ENCODE peak calls at places on chromosomes 13 and 19, in seven cellular contexts. E is AG09309, N is astrocyte of the spinal cord, K is AG09319, L is AG04450, J is RWPE1, Y is colonic mucosa. A is an unnamed sample.

GRCh38 chr13:73304442-73304841 is 245.6 kb downstream of the KLF5 start:
- DNase-seq in L (no peak), K (no peak), E (no peak), Y (no peak), J (no peak), N (no peak), A (no peak)

GRCh38 chr19:39308531-39309304 is 11.9 kb downstream of the LRFN1 start:
- DNase-seq in E (no peak), J (no peak), K (no peak), N (no peak), L (no peak), Y (peak), A (no peak)

GRCh38 chr13:99895428-99895998 is 76.1 kb downstream of the ZIC5 start:
- DNase-seq in N (peak), J (no peak), E (no peak), L (no peak), K (no peak), Y (peak), A (no peak)

GRCh38 chr19:16417660-16418596 is 53.8 kb downstream of the EPS15L1 start:
- DNase-seq in L (no peak), K (no peak), J (peak), E (no peak), Y (peak), N (peak), A (peak)

GRCh38 chr19:7099597-7099921 is 30.1 kb downstream of the ZNF557 start:
- DNase-seq in L (no peak), E (no peak), N (no peak), J (no peak), Y (no peak), K (no peak), A (no peak)

GRCh38 chr19:18961767-18962423 is 20.9 kb upstream of the HOMER3 start:
- DNase-seq in K (no peak), E (no peak), J (no peak), Y (no peak), L (no peak), N (no peak), A (no peak)

GRCh38 chr13:23578411-23579071 is 8.3 kb downstream of the TNFRSF19 start:
- DNase-seq in E (no peak), N (peak), K (peak), J (peak), Y (peak), L (peak), A (peak)

GRCh38 chr19:38308006-38308766 is 4.1 kb downstream of the C19orf33 start:
- DNase-seq in N (no peak), Y (no peak), L (no peak), J (no peak), E (no peak), K (no peak), A (no peak)

GRCh38 chr13:40895715-40896184 is 106.3 kb downstream of the SLC25A15 start:
- DNase-seq in Y (peak), J (no peak), E (no peak), L (no peak), K (no peak), N (no peak), A (no peak)
- TF ChIP-seq CTCF in Y (no peak), J (no peak), E (no peak), L (no peak), K (no peak), N (no peak), A (no peak)

DNA sequence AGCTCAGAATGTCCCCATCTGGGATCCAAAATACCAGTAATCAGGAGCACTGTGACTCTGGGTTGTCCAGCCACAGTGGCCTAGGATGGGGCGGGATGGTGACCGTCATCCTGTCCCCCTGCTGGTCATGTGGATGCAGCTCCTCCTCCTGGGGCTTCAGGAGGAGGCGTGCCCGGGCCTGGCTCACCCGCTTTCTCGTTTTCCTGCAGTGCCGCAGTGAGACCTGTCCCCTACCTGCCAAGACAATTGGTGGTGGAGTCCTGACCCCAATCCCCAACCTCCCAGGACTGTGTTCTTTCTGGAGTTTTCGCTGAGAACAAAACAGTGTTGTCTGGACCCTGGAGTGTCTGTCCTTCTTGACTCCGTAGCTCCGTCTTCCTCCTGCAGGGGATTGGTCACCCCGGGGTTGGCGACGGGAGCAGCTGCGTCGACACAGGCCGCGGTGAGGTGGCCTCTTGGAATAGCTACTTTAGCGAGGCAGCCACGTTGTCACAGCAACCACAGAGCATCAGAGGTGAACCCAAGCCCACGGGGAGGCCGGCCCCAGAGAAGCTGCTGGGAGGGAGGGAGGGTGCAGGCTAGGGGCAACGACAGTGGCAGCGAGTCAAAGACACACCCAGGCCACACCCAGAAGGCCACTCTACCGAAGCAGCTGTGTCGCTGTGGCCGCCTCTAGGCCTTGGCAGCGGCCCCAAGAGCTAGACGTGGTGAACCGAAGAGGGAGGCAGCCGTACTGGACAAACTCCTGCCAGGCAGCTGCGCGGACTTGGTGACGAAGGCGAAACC is 10.1 kb upstream of the EMC10 start:
- DNase-seq in J (no peak), N (no peak), L (no peak), K (no peak), E (no peak), Y (peak), A (no peak)
- TF ChIP-seq CTCF in J (no peak), N (peak), L (peak), K (peak), E (no peak), Y (no peak), A (no peak)

GRCh38 chr19:17938092-17938845 is 5.5 kb downstream of the CCDC124 start:
- DNase-seq in J (peak), K (peak), L (peak), E (peak), N (peak), Y (peak), A (peak)
- TF ChIP-seq CTCF in J (peak), K (peak), L (peak), E (peak), N (peak), Y (peak), A (peak)

GRCh38 chr19:2290441-2291184 is 8.6 kb upstream of the PEAK3 start:
- DNase-seq in L (no peak), N (no peak), K (no peak), J (no peak), Y (peak), E (no peak), A (no peak)

GRCh38 chr19:2289714-2290435 is 7.9 kb upstream of the PEAK3 start:
- DNase-seq in J (no peak), N (no peak), K (no peak), L (no peak), E (no peak), Y (peak), A (peak)

GRCh38 chr19:2288010-2288742 is 6.2 kb upstream of the PEAK3 start:
- DNase-seq in L (no peak), J (no peak), N (no peak), E (no peak), Y (no peak), K (no peak), A (no peak)

GRCh38 chr19:2288743-2289713 is 7.1 kb upstream of the PEAK3 start:
- DNase-seq in K (no peak), E (no peak), N (no peak), Y (no peak), L (no peak), J (no peak), A (no peak)

GRCh38 chr19:2291185-2291751 is 9.3 kb upstream of the PEAK3 start:
- DNase-seq in N (no peak), L (no peak), J (no peak), K (no peak), E (no peak), Y (no peak), A (no peak)
- TF ChIP-seq CTCF in N (no peak), L (no peak), J (no peak), K (no peak), E (no peak), Y (no peak), A (no peak)

DNA sequence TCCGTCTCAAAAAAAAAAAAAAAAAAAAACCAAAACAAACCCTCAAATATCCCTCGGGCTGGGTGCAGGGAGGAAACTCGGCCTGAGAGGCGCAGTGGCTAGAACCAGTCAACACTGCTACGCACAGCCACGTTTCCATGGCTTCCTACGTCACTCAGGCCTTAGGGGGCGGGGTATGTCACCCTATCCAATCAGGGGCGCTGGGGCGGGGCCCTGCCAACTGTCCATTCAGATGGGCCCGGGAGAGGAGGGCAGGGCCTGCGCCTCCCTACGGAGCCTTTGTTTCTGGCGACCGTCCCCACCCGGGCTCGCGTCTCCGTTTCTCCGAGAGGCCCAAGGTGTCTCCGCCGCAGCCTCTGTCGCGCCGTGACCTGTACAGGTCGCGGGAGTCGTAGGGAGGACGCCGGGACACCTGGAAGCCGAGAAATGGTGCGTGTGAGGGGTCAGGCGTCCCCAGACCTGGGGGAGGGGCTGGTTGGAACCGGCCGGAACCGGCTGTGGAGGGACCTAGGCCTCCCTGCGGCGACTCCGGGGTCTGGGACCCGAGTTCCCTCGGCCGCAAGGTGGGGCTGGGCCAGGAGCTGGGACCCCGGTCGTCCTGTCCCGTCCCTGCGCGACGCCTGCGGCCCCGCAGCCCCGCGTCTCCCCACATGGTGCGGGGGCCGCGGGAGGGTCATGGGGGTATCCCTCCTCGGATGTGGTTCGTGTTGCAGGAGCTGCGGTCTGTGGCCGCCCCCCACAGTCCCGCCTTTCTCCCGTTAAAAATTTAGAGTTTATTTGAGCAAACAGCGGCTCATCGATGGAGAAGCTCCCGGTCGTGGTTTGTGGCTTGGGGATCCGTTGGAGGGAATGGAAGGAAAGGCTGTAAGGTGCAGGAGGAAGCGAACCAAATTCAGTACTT is at the start of gene ZNF627:
- DNase-seq in N (peak), L (peak), J (peak), E (peak), K (peak), Y (peak), A (peak)
- TF ChIP-seq CTCF in N (peak), L (peak), J (no peak), E (peak), K (no peak), Y (no peak), A (no peak)

GRCh38 chr19:45931055-45931454 is 16.5 kb upstream of the NANOS2 start:
- DNase-seq in L (no peak), K (no peak), N (no peak), J (no peak), E (no peak), Y (no peak), A (no peak)
- TF ChIP-seq CTCF in L (no peak), K (no peak), N (no peak), J (no peak), E (no peak), Y (no peak), A (no peak)

GRCh38 chr19:31448221-31448657 is 99.0 kb upstream of the TSHZ3 start:
- DNase-seq in E (peak), K (peak), J (no peak), Y (peak), N (peak), L (peak), A (no peak)
- TF ChIP-seq CTCF in E (no peak), K (no peak), J (no peak), Y (no peak), N (no peak), L (peak), A (no peak)

DNA sequence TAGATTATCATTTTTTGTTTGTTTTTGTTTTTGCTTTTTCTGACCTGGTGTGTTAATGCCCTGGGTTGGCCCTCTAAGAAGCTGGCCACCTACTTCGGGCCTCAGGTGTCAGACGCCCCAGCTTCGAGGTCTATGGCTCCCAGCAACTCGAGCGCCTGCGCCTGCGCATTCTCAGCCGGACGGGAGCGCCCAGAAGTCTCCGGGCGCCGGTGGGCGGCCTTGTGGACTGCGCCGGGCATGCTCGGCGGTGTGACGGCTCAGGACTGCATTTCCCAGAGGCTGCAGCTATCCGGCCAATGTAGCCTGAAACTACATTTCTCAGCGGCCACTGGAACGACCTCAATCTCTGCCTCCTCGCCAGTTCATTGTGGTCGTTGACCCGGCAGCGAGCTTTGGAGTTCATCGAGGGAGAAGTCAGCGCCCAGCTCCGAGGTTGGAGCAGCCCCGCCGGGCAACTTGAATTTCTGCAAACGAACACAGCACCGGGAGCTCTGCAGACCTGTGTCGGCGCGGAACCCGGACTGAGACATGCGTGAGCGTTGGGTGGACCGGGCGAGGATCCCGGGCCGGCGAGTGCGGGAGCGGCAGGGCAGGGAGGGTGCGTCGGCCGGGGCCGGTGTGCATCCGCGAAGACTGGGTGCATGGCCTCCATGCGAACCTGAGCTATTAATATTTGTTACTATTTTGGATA is at the start of gene ZNF30:
- DNase-seq in J (peak), E (peak), L (peak), Y (peak), N (peak), K (peak), A (peak)
- TF ChIP-seq CTCF in J (no peak), E (no peak), L (no peak), Y (no peak), N (no peak), K (no peak), A (no peak)

DNA sequence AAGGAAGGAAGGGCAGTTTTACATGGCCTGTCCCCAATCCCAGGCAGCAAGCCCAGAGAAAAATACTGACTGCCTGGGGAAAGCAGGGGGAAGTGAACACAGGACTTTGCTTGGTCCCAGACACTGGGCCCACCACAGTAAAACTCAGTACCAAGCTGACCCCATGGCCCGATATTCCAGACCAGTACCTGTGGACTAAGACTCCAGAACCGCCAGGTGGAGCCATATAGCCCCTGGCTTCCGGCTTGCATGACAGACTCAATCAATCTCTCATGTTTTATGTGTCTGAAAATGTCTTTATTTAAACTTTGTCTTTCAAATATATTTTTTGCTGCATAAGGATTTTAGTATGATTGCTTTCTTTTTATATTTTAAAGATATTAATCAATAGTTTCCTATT is 767.9 kb upstream of the SLITRK6 start:
- DNase-seq in J (no peak), Y (no peak), L (no peak), E (no peak), N (no peak), K (no peak), A (no peak)
- TF ChIP-seq CTCF in J (no peak), Y (no peak), L (no peak), E (no peak), N (no peak), K (no peak), A (peak)